ENCODE peak calls at places on chromosomes 7 and 10, in seven cellular contexts. B is naive thymus-derived CD8-positive, alpha-beta T cell; P is T-helper 2 cell; G is LoVo; E is A549; Z is PC-9; V is COR-L47. U is an unnamed sample.
A peak's percentile ranks its signal among the peaks of the same experiment; 100 is the strongest.

GRCh38 chr10:133045556-133046483 is 41.9 kb upstream of the ADGRA1 start:
- DNase-seq in B (no peak), P (no peak), G (no peak), E (no peak), Z (no peak), V (no peak), U (no peak)

GRCh38 chr7:117997862-117998825 is 124.9 kb upstream of the CTTNBP2 start:
- DNase-seq in B (no peak), P (no peak), G (peak; percentile 9), E (no peak), Z (peak; percentile 40), V (no peak), U (no peak)

GRCh38 chr10:23512355-23513058 is 73.6 kb downstream of the OTUD1 start:
- DNase-seq in B (no peak), P (no peak), G (peak; percentile 54), E (peak; percentile 15), Z (peak; percentile 72), V (no peak), U (no peak)

GRCh38 chr7:151047979-151048763 is at the start of gene ASIC3:
- DNase-seq in B (no peak), P (no peak), G (no peak), E (no peak), Z (no peak), V (no peak), U (no peak)

GRCh38 chr10:8544057-8544380 is 489.5 kb downstream of the GATA3 start:
- DNase-seq in B (no peak), P (no peak), G (peak; percentile 64), E (no peak), Z (peak; percentile 95), V (no peak), U (no peak)

GRCh38 chr7:158976849-158977593 is 120.7 kb downstream of the DYNC2I1 start:
- DNase-seq in B (peak; percentile 79), P (peak; percentile 76), G (peak; percentile 76), E (peak; percentile 72), Z (peak; percentile 71), V (peak; percentile 55), U (peak; percentile 4)

GRCh38 chr10:210297-210696 is 75.0 kb downstream of the ZMYND11 start:
- DNase-seq in B (no peak), P (no peak), G (no peak), E (no peak), Z (no peak), V (no peak), U (no peak)

GRCh38 chr7:74499835-74500388 is 46.2 kb downstream of the GTF2IRD1 start:
- DNase-seq in B (no peak), P (no peak), G (no peak), E (no peak), Z (no peak), V (no peak), U (no peak)

U was measured in T1000.